ENCODE peak calls at places on chromosome 1, in eight cellular contexts. One of them, this sample, is unnamed.

GRCh38 chr1:34378968-34379729 is 202.4 kb downstream of the C1orf94 start:
- DNase-seq in EL: no peak
- DNase-seq in suprapubic skin: no peak
- DNase-seq in AG08396: peak
- DNase-seq in A549: no peak
- DNase-seq in amniotic stem cell: no peak
- DNase-seq in activated naive CD4-positive, alpha-beta T cell treated with anti-CD3 and anti-CD28 coated beads, Interleukin-2, amount 50 U/mL, for 16 hours: no peak
- DNase-seq in mucosa of gallbladder: no peak
- DNase-seq in this sample: peak

GRCh38 chr1:111199329-111199728 is 1.1 kb downstream of the DENND2D start:
- DNase-seq in EL: no peak
- DNase-seq in suprapubic skin: no peak
- DNase-seq in AG08396: no peak
- DNase-seq in A549: no peak
- DNase-seq in amniotic stem cell: no peak
- DNase-seq in activated naive CD4-positive, alpha-beta T cell treated with anti-CD3 and anti-CD28 coated beads, Interleukin-2, amount 50 U/mL, for 16 hours: no peak
- DNase-seq in mucosa of gallbladder: no peak
- DNase-seq in this sample: no peak

GRCh38 chr1:185880330-185880729 is 146.1 kb downstream of the HMCN1 start:
- DNase-seq in EL: no peak
- DNase-seq in suprapubic skin: no peak
- DNase-seq in AG08396: no peak
- DNase-seq in A549: no peak
- DNase-seq in amniotic stem cell: no peak
- DNase-seq in activated naive CD4-positive, alpha-beta T cell treated with anti-CD3 and anti-CD28 coated beads, Interleukin-2, amount 50 U/mL, for 16 hours: no peak
- DNase-seq in mucosa of gallbladder: no peak
- DNase-seq in this sample: no peak

GRCh38 chr1:64536217-64536835 is 66.4 kb downstream of the CACHD1 start:
- DNase-seq in EL: no peak
- DNase-seq in suprapubic skin: no peak
- DNase-seq in AG08396: no peak
- DNase-seq in A549: no peak
- DNase-seq in amniotic stem cell: no peak
- DNase-seq in activated naive CD4-positive, alpha-beta T cell treated with anti-CD3 and anti-CD28 coated beads, Interleukin-2, amount 50 U/mL, for 16 hours: no peak
- DNase-seq in mucosa of gallbladder: no peak
- DNase-seq in this sample: no peak

GRCh38 chr1:230708631-230709580 is 5.0 kb downstream of the AGT start:
- DNase-seq in EL: peak
- DNase-seq in suprapubic skin: peak
- DNase-seq in AG08396: no peak
- DNase-seq in A549: no peak
- DNase-seq in amniotic stem cell: no peak
- DNase-seq in activated naive CD4-positive, alpha-beta T cell treated with anti-CD3 and anti-CD28 coated beads, Interleukin-2, amount 50 U/mL, for 16 hours: no peak
- DNase-seq in mucosa of gallbladder: peak
- DNase-seq in this sample: no peak

GRCh38 chr1:119327436-119328155 is 41.0 kb upstream of the HAO2 start:
- DNase-seq in EL: peak
- DNase-seq in suprapubic skin: no peak
- DNase-seq in AG08396: peak
- DNase-seq in A549: no peak
- DNase-seq in amniotic stem cell: no peak
- DNase-seq in activated naive CD4-positive, alpha-beta T cell treated with anti-CD3 and anti-CD28 coated beads, Interleukin-2, amount 50 U/mL, for 16 hours: peak
- DNase-seq in mucosa of gallbladder: no peak
- DNase-seq in this sample: no peak

GRCh38 chr1:30756545-30757195 is 904 bp downstream of the LAPTM5 start:
- DNase-seq in EL: peak
- DNase-seq in suprapubic skin: peak
- DNase-seq in AG08396: peak
- DNase-seq in A549: peak
- DNase-seq in amniotic stem cell: peak
- DNase-seq in activated naive CD4-positive, alpha-beta T cell treated with anti-CD3 and anti-CD28 coated beads, Interleukin-2, amount 50 U/mL, for 16 hours: peak
- DNase-seq in mucosa of gallbladder: peak
- DNase-seq in this sample: peak

GRCh38 chr1:239806900-239807299 is 284.8 kb upstream of the FMN2 start:
- DNase-seq in EL: no peak
- DNase-seq in suprapubic skin: no peak
- DNase-seq in AG08396: no peak
- DNase-seq in A549: no peak
- DNase-seq in amniotic stem cell: no peak
- DNase-seq in activated naive CD4-positive, alpha-beta T cell treated with anti-CD3 and anti-CD28 coated beads, Interleukin-2, amount 50 U/mL, for 16 hours: no peak
- DNase-seq in mucosa of gallbladder: no peak
- DNase-seq in this sample: no peak

GRCh38 chr1:7229696-7230095 is 444.4 kb downstream of the CAMTA1 start:
- DNase-seq in EL: peak
- DNase-seq in suprapubic skin: no peak
- DNase-seq in AG08396: peak
- DNase-seq in A549: no peak
- DNase-seq in amniotic stem cell: no peak
- DNase-seq in activated naive CD4-positive, alpha-beta T cell treated with anti-CD3 and anti-CD28 coated beads, Interleukin-2, amount 50 U/mL, for 16 hours: no peak
- DNase-seq in mucosa of gallbladder: no peak
- DNase-seq in this sample: no peak

GRCh38 chr1:16063921-16064320 is 9.5 kb downstream of the FAM131C start:
- DNase-seq in EL: no peak
- DNase-seq in suprapubic skin: no peak
- DNase-seq in AG08396: no peak
- DNase-seq in A549: no peak
- DNase-seq in amniotic stem cell: no peak
- DNase-seq in activated naive CD4-positive, alpha-beta T cell treated with anti-CD3 and anti-CD28 coated beads, Interleukin-2, amount 50 U/mL, for 16 hours: no peak
- DNase-seq in mucosa of gallbladder: no peak
- DNase-seq in this sample: no peak

GRCh38 chr1:205648212-205648910 is 16.6 kb upstream of the ELK4 start:
- DNase-seq in EL: no peak
- DNase-seq in suprapubic skin: no peak
- DNase-seq in AG08396: no peak
- DNase-seq in A549: no peak
- DNase-seq in amniotic stem cell: no peak
- DNase-seq in activated naive CD4-positive, alpha-beta T cell treated with anti-CD3 and anti-CD28 coated beads, Interleukin-2, amount 50 U/mL, for 16 hours: no peak
- DNase-seq in mucosa of gallbladder: no peak
- DNase-seq in this sample: no peak

GRCh38 chr1:56821462-56821797 is 2.2 kb upstream of the FYB2 start:
- DNase-seq in EL: no peak
- DNase-seq in suprapubic skin: no peak
- DNase-seq in AG08396: no peak
- DNase-seq in A549: no peak
- DNase-seq in amniotic stem cell: no peak
- DNase-seq in activated naive CD4-positive, alpha-beta T cell treated with anti-CD3 and anti-CD28 coated beads, Interleukin-2, amount 50 U/mL, for 16 hours: no peak
- DNase-seq in mucosa of gallbladder: no peak
- DNase-seq in this sample: no peak

GRCh38 chr1:31926846-31927660 is 11.1 kb downstream of the PTP4A2 start:
- DNase-seq in EL: no peak
- DNase-seq in suprapubic skin: no peak
- DNase-seq in AG08396: no peak
- DNase-seq in A549: no peak
- DNase-seq in amniotic stem cell: no peak
- DNase-seq in activated naive CD4-positive, alpha-beta T cell treated with anti-CD3 and anti-CD28 coated beads, Interleukin-2, amount 50 U/mL, for 16 hours: no peak
- DNase-seq in mucosa of gallbladder: no peak
- DNase-seq in this sample: no peak